ENCODE peak calls at places on chromosome 2, in nine cellular contexts. U is stimulated activated CD8-positive, alpha-beta memory T cell treated with anti-CD3 and anti-CD28 coated beads, Interleukin-15, amount 100 ng/mL, for 24 hours; C is activated naive CD8-positive, alpha-beta T cell treated with anti-CD3 and anti-CD28 coated beads for 36 hours; T is GOT3; E is lung; G is DMS 273 treated with DMSO at 0.1 percent for 48 hours; F is NCI-H1930; N is Peyer's patch; K is RPMI8226. J is an unnamed sample.

GRCh38 chr2:121360566-121361300 is 75.7 kb upstream of the TFCP2L1 start:
- DNase-seq in E (peak), T (no peak), C (no peak), N (no peak), G (no peak), F (no peak), U (no peak), K (no peak), J (no peak)

GRCh38 chr2:85907671-85908157 is 18.9 kb upstream of the ST3GAL5 start:
- DNase-seq in F (no peak), T (no peak), N (no peak), G (no peak), K (no peak), C (no peak), E (no peak), U (no peak), J (no peak)

GRCh38 chr2:172096661-172097547 is 5.8 kb downstream of the DLX2 start:
- DNase-seq in F (no peak), T (peak), C (no peak), G (peak), E (no peak), U (no peak), K (no peak), N (no peak), J (no peak)

GRCh38 chr2:148813603-148814065 is 61.4 kb upstream of the KIF5C start:
- DNase-seq in C (peak), K (no peak), E (no peak), N (peak), T (no peak), G (no peak), F (no peak), U (peak), J (no peak)

GRCh38 chr2:130843321-130843985 is 6.7 kb downstream of the ARHGEF4 start:
- DNase-seq in F (no peak), U (no peak), N (no peak), K (no peak), C (no peak), G (peak), T (no peak), E (no peak), J (no peak)

GRCh38 chr2:88159955-88160415 is 10.2 kb upstream of the THNSL2 start:
- DNase-seq in T (no peak), G (peak), E (peak), U (no peak), F (peak), C (peak), N (peak), K (peak), J (peak)

GRCh38 chr2:226793615-226794014 is 6.0 kb downstream of the IRS1 start:
- DNase-seq in C (no peak), G (no peak), K (no peak), E (no peak), F (no peak), T (no peak), N (no peak), U (no peak), J (no peak)

GRCh38 chr2:197279997-197280756 is 30.4 kb downstream of the ANKRD44 start:
- DNase-seq in C (no peak), G (no peak), T (no peak), N (no peak), U (no peak), K (no peak), F (no peak), E (no peak), J (no peak)

GRCh38 chr2:119435148-119435952 is 3.7 kb downstream of the TMEM37 start:
- DNase-seq in U (no peak), K (no peak), F (no peak), G (no peak), C (no peak), T (no peak), E (no peak), N (no peak), J (no peak)

GRCh38 chr2:37349376-37349775 is 4.9 kb downstream of the QPCT start:
- DNase-seq in N (no peak), T (no peak), U (no peak), F (peak), G (no peak), E (no peak), K (peak), C (no peak), J (peak)

GRCh38 chr2:218886461-218886947 is 5.9 kb downstream of the WNT10A start:
- DNase-seq in T (no peak), C (no peak), K (peak), U (no peak), F (no peak), E (no peak), G (peak), N (peak), J (peak)

GRCh38 chr2:129069875-129070594 is 751.4 kb upstream of the HS6ST1 start:
- DNase-seq in U (no peak), T (no peak), F (no peak), K (peak), N (no peak), G (no peak), E (no peak), C (no peak), J (no peak)

GRCh38 chr2:117985092-117985491 is 28.8 kb downstream of the CCDC93 start:
- DNase-seq in C (no peak), T (no peak), N (no peak), K (no peak), G (no peak), E (no peak), F (no peak), U (no peak), J (no peak)

GRCh38 chr2:159712929-159713575 is 746 bp downstream of the MARCHF7 start:
- DNase-seq in K (no peak), C (no peak), N (no peak), U (no peak), G (no peak), T (no peak), F (no peak), E (no peak), J (peak)

GRCh38 chr2:171316220-171316619 is 117.6 kb downstream of the METTL8 start:
- DNase-seq in G (no peak), K (no peak), C (no peak), F (no peak), U (no peak), E (no peak), T (no peak), N (no peak), J (no peak)

GRCh38 chr2:151437630-151438029 is 27.9 kb downstream of the RIF1 start:
- DNase-seq in E (no peak), F (no peak), K (peak), T (no peak), G (no peak), N (no peak), U (no peak), C (no peak), J (peak)

GRCh38 chr2:164934790-164935466 is 20.4 kb downstream of the SLC38A11 start:
- DNase-seq in U (no peak), K (no peak), T (no peak), F (peak), G (no peak), C (no peak), N (no peak), E (no peak), J (peak)

GRCh38 chr2:8400196-8400595 is 281.7 kb upstream of the ID2 start:
- DNase-seq in N (no peak), C (no peak), T (no peak), F (no peak), E (no peak), K (no peak), G (no peak), U (no peak), J (no peak)

GRCh38 chr2:236221798-236222197 is 42.4 kb downstream of the ASB18 start:
- DNase-seq in N (no peak), F (no peak), G (no peak), E (peak), T (no peak), U (no peak), C (no peak), K (no peak), J (no peak)

GRCh38 chr2:234462218-234462992 is 34.5 kb downstream of the ARL4C start:
- DNase-seq in N (no peak), E (no peak), K (no peak), U (no peak), C (no peak), T (no peak), G (no peak), F (no peak), J (no peak)

GRCh38 chr2:172307800-172308199 is 119.6 kb upstream of the ITGA6 start:
- DNase-seq in U (no peak), K (no peak), F (no peak), G (no peak), T (no peak), N (no peak), E (peak), C (no peak), J (no peak)

GRCh38 chr2:219122197-219122965 is 38.2 kb downstream of the NHEJ1 start:
- DNase-seq in N (no peak), U (no peak), T (no peak), G (no peak), E (no peak), K (no peak), F (no peak), C (no peak), J (no peak)

GRCh38 chr2:216119144-216119543 is 10.0 kb downstream of the XRCC5 start:
- DNase-seq in T (no peak), F (no peak), E (no peak), K (no peak), G (no peak), U (no peak), N (no peak), C (no peak), J (no peak)

J was measured in MM.1S.